ENCODE peak calls at places on chromosome 7, in ten cellular contexts. One of them, this sample, is unnamed.
A peak's percentile ranks its signal among the peaks of the same experiment; 100 is the strongest.

GRCh38 chr7:41027428-41028115 is 675.3 kb downstream of the INHBA start:
- DNase-seq in retina: no peak
- DNase-seq in CD8-positive, alpha-beta T cell: no peak
- DNase-seq in LoVo: peak; percentile 70
- DNase-seq in choroid plexus epithelial cell: peak; percentile 96
- DNase-seq in bronchial epithelial cell: peak; percentile 84
- DNase-seq in HFF-Myc: peak; percentile 91
- DNase-seq in foreskin fibroblast: peak; percentile 83
- DNase-seq in DMS153: no peak
- DNase-seq in ovary: no peak
- DNase-seq in this sample: no peak

GRCh38 chr7:133753513-133753912 is 373.6 kb upstream of the LRGUK start:
- DNase-seq in retina: no peak
- DNase-seq in CD8-positive, alpha-beta T cell: no peak
- DNase-seq in LoVo: no peak
- DNase-seq in choroid plexus epithelial cell: peak; percentile 9
- DNase-seq in bronchial epithelial cell: peak; percentile 59
- DNase-seq in HFF-Myc: no peak
- DNase-seq in foreskin fibroblast: no peak
- DNase-seq in DMS153: no peak
- DNase-seq in ovary: no peak
- DNase-seq in this sample: no peak

GRCh38 chr7:38507379-38507778 is 123.8 kb downstream of the AMPH start:
- DNase-seq in retina: no peak
- DNase-seq in CD8-positive, alpha-beta T cell: no peak
- DNase-seq in LoVo: no peak
- DNase-seq in choroid plexus epithelial cell: no peak
- DNase-seq in bronchial epithelial cell: no peak
- DNase-seq in HFF-Myc: no peak
- DNase-seq in foreskin fibroblast: peak; percentile 37
- DNase-seq in DMS153: no peak
- DNase-seq in ovary: no peak
- DNase-seq in this sample: no peak

GRCh38 chr7:88522771-88523316 is 216.2 kb upstream of the STEAP4 start:
- DNase-seq in retina: peak; percentile 50
- DNase-seq in CD8-positive, alpha-beta T cell: no peak
- DNase-seq in LoVo: no peak
- DNase-seq in choroid plexus epithelial cell: no peak
- DNase-seq in bronchial epithelial cell: no peak
- DNase-seq in HFF-Myc: no peak
- DNase-seq in foreskin fibroblast: no peak
- DNase-seq in DMS153: no peak
- DNase-seq in ovary: no peak
- DNase-seq in this sample: no peak

GRCh38 chr7:27149817-27150567 is 2.4 kb downstream of the HOXA3 start:
- DNase-seq in retina: no peak
- DNase-seq in CD8-positive, alpha-beta T cell: no peak
- DNase-seq in LoVo: no peak
- DNase-seq in choroid plexus epithelial cell: no peak
- DNase-seq in bronchial epithelial cell: no peak
- DNase-seq in HFF-Myc: no peak
- DNase-seq in foreskin fibroblast: no peak
- DNase-seq in DMS153: no peak
- DNase-seq in ovary: no peak
- DNase-seq in this sample: no peak

GRCh38 chr7:38773430-38773829 is 135.6 kb downstream of the VPS41 start:
- DNase-seq in retina: no peak
- DNase-seq in CD8-positive, alpha-beta T cell: no peak
- DNase-seq in LoVo: no peak
- DNase-seq in choroid plexus epithelial cell: no peak
- DNase-seq in bronchial epithelial cell: no peak
- DNase-seq in HFF-Myc: no peak
- DNase-seq in foreskin fibroblast: peak; percentile 30
- DNase-seq in DMS153: no peak
- DNase-seq in ovary: no peak
- DNase-seq in this sample: no peak

GRCh38 chr7:26993816-26994810 is 101.7 kb downstream of the HOXA1 start:
- DNase-seq in retina: peak; percentile 17
- DNase-seq in CD8-positive, alpha-beta T cell: no peak
- DNase-seq in LoVo: no peak
- DNase-seq in choroid plexus epithelial cell: no peak
- DNase-seq in bronchial epithelial cell: peak; percentile 65
- DNase-seq in HFF-Myc: no peak
- DNase-seq in foreskin fibroblast: peak; percentile 75
- DNase-seq in DMS153: no peak
- DNase-seq in ovary: no peak
- DNase-seq in this sample: no peak

GRCh38 chr7:43303740-43304241 is 191.3 kb downstream of the HECW1 start:
- DNase-seq in retina: no peak
- DNase-seq in CD8-positive, alpha-beta T cell: no peak
- DNase-seq in LoVo: no peak
- DNase-seq in choroid plexus epithelial cell: peak; percentile 11
- DNase-seq in bronchial epithelial cell: peak; percentile 64
- DNase-seq in HFF-Myc: peak; percentile 30
- DNase-seq in foreskin fibroblast: peak; percentile 16
- DNase-seq in DMS153: no peak
- DNase-seq in ovary: peak; percentile 28
- DNase-seq in this sample: no peak

GRCh38 chr7:149704507-149704906 is 68.9 kb downstream of the ZNF467 start:
- DNase-seq in retina: no peak
- DNase-seq in CD8-positive, alpha-beta T cell: no peak
- DNase-seq in LoVo: no peak
- DNase-seq in choroid plexus epithelial cell: peak; percentile 55
- DNase-seq in bronchial epithelial cell: no peak
- DNase-seq in HFF-Myc: no peak
- DNase-seq in foreskin fibroblast: no peak
- DNase-seq in DMS153: no peak
- DNase-seq in ovary: no peak
- DNase-seq in this sample: no peak

GRCh38 chr7:12220321-12221046 is 9.4 kb downstream of the TMEM106B start:
- DNase-seq in retina: no peak
- DNase-seq in CD8-positive, alpha-beta T cell: no peak
- DNase-seq in LoVo: no peak
- DNase-seq in choroid plexus epithelial cell: no peak
- DNase-seq in bronchial epithelial cell: no peak
- DNase-seq in HFF-Myc: no peak
- DNase-seq in foreskin fibroblast: no peak
- DNase-seq in DMS153: peak; percentile 1
- DNase-seq in ovary: no peak
- DNase-seq in this sample: no peak

GRCh38 chr7:95601324-95601723 is 5.0 kb upstream of the PDK4 start:
- DNase-seq in retina: no peak
- DNase-seq in CD8-positive, alpha-beta T cell: no peak
- DNase-seq in LoVo: no peak
- DNase-seq in choroid plexus epithelial cell: no peak
- DNase-seq in bronchial epithelial cell: no peak
- DNase-seq in HFF-Myc: no peak
- DNase-seq in foreskin fibroblast: no peak
- DNase-seq in DMS153: no peak
- DNase-seq in ovary: no peak
- DNase-seq in this sample: no peak